ENCODE peak calls at places on chromosomes 5 and 9, in four cellular contexts. Z is IMR-90, P is H9, Q is H1. T is an unnamed sample.

GRCh38 chr5:31585519-31586270 is 53.2 kb upstream of the PDZD2 start:
- DNase-seq in Q (no peak), Z (peak), P (no peak), T (peak)

GRCh38 chr5:56064984-56065383 is 70.2 kb upstream of the IL6ST start:
- DNase-seq in Z (peak), P (no peak), Q (no peak), T (no peak)

GRCh38 chr5:14925326-14925725 is 53.7 kb upstream of the ANKH start:
- DNase-seq in Q (no peak), Z (peak), P (no peak), T (no peak)

GRCh38 chr5:29649321-29649720 is 1544.2 kb upstream of the CDH6 start:
- DNase-seq in P (no peak), Z (no peak), Q (no peak), T (peak)

GRCh38 chr5:132184588-132184987 is 43.1 kb downstream of the P4HA2 start:
- DNase-seq in P (peak), Z (no peak), Q (no peak), T (peak)

GRCh38 chr9:94287877-94288513 is 28.9 kb downstream of the ZNF169 start:
- DNase-seq in P (no peak), Z (no peak), Q (no peak), T (no peak)

GRCh38 chr5:132677191-132677590 is 3.4 kb downstream of the IL4 start:
- DNase-seq in Z (peak), Q (no peak), P (peak), T (peak)

GRCh38 chr5:9370256-9370655 is 175.6 kb downstream of the SEMA5A start:
- DNase-seq in P (no peak), Z (peak), Q (no peak), T (no peak)

GRCh38 chr9:22108581-22109370 is 99.7 kb upstream of the CDKN2B start:
- DNase-seq in Z (peak), P (no peak), Q (no peak), T (no peak)

GRCh38 chr5:11555171-11555570 is 349.1 kb downstream of the CTNND2 start:
- DNase-seq in Z (no peak), P (no peak), Q (no peak), T (no peak)

GRCh38 chr5:36739751-36740221 is 133.4 kb downstream of the SLC1A3 start:
- DNase-seq in P (peak), Z (peak), Q (peak), T (peak)

GRCh38 chr5:74272019-74272775 is 368.3 kb downstream of the ENC1 start:
- DNase-seq in P (peak), Z (peak), Q (peak), T (peak)

GRCh38 chr5:98510111-98510510 is 263.4 kb upstream of the RGMB start:
- DNase-seq in Z (peak), Q (no peak), P (no peak), T (peak)

GRCh38 chr5:76838481-76839261 is 11.1 kb upstream of the S100Z start:
- DNase-seq in Z (peak), Q (no peak), P (no peak), T (peak)

GRCh38 chr5:132746592-132747063 is 598 bp upstream of the CCNI2 start:
- DNase-seq in Z (no peak), Q (no peak), P (no peak), T (peak)

GRCh38 chr5:135979510-135979909 is 24.7 kb upstream of the LECT2 start:
- DNase-seq in Z (peak), P (no peak), Q (no peak), T (no peak)

GRCh38 chr5:39158127-39158593 is 61.2 kb downstream of the FYB1 start:
- DNase-seq in P (no peak), Z (no peak), Q (no peak), T (no peak)

GRCh38 chr9:116737137-116737546 is 50.0 kb downstream of the TRIM32 start:
- DNase-seq in Q (peak), Z (peak), P (peak), T (peak)

GRCh38 chr9:113774968-113775367 is 101.1 kb upstream of the ZNF618 start:
- DNase-seq in Z (no peak), Q (no peak), P (no peak), T (no peak)

GRCh38 chr5:74850016-74850415 is 16.2 kb downstream of the FAM169A start:
- DNase-seq in P (no peak), Z (no peak), Q (no peak), T (no peak)

GRCh38 chr9:10534863-10535262 is 77.9 kb downstream of the PTPRD start:
- DNase-seq in P (no peak), Z (no peak), Q (no peak), T (no peak)

GRCh38 chr5:43631182-43631910 is 28.4 kb downstream of the NNT start:
- DNase-seq in Q (no peak), Z (peak), P (peak), T (peak)

GRCh38 chr9:33852216-33852826 is 35.4 kb downstream of the UBE2R2 start:
- DNase-seq in Q (peak), Z (peak), P (peak), T (peak)

GRCh38 chr9:26975728-26976707 is 19.8 kb downstream of the IFT74 start:
- DNase-seq in P (peak), Q (peak), Z (peak), T (peak)

GRCh38 chr9:3455088-3455487 is 70.7 kb downstream of the RFX3 start:
- DNase-seq in Q (no peak), P (no peak), Z (peak), T (peak)

GRCh38 chr9:128916204-128916603 is 4.6 kb upstream of the PHYHD1 start:
- DNase-seq in Z (no peak), P (no peak), Q (no peak), T (no peak)

GRCh38 chr5:175895701-175896102 is 24.3 kb downstream of the CPLX2 start:
- DNase-seq in Q (no peak), P (no peak), Z (no peak), T (peak)

GRCh38 chr9:135343136-135343535 is 136.4 kb upstream of the PPP1R26 start:
- DNase-seq in P (no peak), Z (no peak), Q (no peak), T (no peak)

GRCh38 chr9:7094052-7094451 is 336.3 kb downstream of the KDM4C start:
- DNase-seq in Z (peak), P (no peak), Q (no peak), T (peak)

GRCh38 chr5:89878140-89878570 is 531.4 kb downstream of the CETN3 start:
- DNase-seq in Q (no peak), P (no peak), Z (peak), T (peak)

GRCh38 chr5:83058718-83059117 is 18.5 kb downstream of the TMEM167A start:
- DNase-seq in Z (no peak), Q (no peak), P (no peak), T (no peak)

GRCh38 chr9:15834541-15834940 is 281.7 kb downstream of the CCDC171 start:
- DNase-seq in P (no peak), Q (no peak), Z (peak), T (no peak)

DNA sequence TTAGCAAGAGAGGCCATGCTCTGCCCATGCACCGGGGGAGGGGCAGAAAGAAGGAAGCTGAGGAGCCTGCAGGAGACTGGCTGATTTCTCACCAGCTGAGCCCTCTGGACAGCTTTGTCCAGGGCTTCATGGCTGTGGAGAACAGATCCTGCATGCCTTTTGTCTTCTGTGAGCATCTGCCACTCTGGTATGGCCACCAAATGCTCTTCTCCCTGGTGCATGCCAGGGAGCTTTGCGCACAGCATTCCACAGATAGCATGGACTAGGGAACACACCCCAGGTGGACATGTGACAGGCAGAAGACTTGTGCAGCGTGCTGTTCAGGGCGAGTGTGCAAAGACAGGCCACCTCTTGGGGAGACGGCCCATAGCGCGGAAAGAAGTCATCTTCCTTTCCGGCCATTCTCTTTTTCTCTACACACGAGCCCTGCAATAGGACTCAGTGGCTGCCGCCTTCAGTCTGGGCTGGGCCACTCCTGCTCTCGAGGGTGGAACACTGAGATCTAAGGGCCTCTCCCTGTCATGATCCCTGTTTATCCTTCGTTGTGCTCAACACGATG is 56.7 kb downstream of the GADD45G start:
- DNase-seq in Q (no peak), P (no peak), Z (no peak), T (no peak)
- H4K8ac ChIP-seq in Q (no peak), P (no peak), Z (no peak), T (no peak)

DNA sequence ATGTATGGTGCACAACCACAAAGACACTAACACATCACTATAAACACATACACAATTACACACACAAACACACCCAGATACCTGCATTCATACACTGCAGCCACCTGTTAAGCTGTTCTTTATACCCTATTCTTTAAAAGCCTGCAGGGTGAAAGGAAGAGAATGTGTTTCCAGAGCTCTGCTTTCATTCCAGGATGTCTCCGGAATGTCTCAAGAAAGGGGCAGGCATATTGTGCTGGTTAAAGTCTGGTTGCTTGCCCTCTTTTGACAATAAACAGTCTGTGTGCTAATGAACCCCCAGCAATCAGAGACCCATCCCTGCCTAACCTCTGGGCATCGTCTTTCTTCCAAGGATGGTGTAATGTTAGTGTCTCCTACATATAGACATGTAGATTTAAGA is 181.6 kb downstream of the EPB41L4A start:
- DNase-seq in Z (no peak), Q (no peak), P (no peak), T (peak)
- H3K56ac ChIP-seq in Z (no peak), Q (no peak), P (no peak), T (no peak)

DNA sequence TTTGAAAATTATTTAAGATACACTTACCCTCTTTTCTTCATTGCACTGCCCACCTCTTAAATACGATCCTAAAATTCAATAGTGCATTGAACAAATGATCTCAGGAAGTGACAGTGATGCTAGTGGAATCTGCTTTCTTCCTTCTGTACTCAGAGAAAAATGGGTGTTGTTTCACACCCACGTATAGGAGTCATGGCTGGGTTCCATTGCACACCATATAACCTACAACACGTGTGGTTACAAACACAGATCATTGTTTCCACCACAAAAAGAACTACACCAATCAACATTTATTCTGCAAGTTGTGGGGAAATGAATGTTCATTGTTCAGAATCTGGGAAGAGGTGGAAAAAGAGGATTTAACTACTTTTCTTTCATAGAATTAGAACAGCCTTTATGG is 275.9 kb downstream of the MAN2A1 start:
- DNase-seq in Q (no peak), Z (no peak), P (no peak), T (no peak)
- H4K8ac ChIP-seq in Q (no peak), Z (no peak), P (no peak), T (no peak)

GRCh38 chr5:110507972-110508371 is 218.5 kb downstream of the TMEM232 start:
- DNase-seq in P (no peak), Z (no peak), Q (no peak), T (no peak)

GRCh38 chr5:110512266-110512665 is 214.2 kb downstream of the TMEM232 start:
- DNase-seq in P (no peak), Z (no peak), Q (no peak), T (no peak)

GRCh38 chr5:110510146-110510545 is 216.3 kb downstream of the TMEM232 start:
- DNase-seq in Z (no peak), P (no peak), Q (no peak), T (no peak)

GRCh38 chr5:110506378-110506777 is 220.1 kb downstream of the TMEM232 start:
- DNase-seq in P (no peak), Q (no peak), Z (no peak), T (no peak)
- H3K56ac ChIP-seq in P (no peak), Q (no peak), Z (no peak), T (no peak)

DNA sequence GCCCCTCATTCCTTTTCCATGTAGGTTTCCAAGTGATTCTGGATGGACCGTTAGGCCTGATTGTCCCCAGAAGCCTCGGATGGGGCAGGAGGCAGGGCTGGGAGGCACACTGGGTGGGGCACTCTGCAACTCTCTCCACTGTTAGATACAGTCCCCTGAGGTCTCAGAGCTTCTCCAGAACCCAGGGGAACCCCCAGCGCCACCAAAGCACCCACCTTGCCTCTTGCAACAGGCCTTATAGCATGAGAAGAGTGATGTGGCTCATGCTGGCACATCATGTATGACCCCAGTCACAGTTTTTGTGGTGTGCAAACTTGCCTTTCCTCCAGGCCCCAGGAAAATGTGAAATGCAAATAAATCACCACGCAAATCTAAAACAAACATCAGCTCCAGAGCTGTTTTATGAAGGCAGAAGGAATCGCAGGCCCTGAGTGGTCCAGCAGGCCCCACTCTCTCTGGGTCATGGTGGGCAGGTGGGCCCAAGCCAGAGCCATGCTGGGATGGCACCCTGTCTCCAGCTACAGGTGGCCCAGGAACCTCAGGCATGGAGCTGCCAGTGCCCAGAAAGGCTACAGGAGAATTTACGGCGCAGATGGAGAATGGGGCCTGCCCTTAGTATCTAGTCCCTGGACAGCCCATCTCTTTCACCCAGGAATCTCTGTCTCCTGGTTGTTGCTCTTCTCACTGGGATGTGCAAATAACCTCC is 36.3 kb upstream of the CDKN2AIPNL start:
- DNase-seq in Q (no peak), Z (no peak), P (no peak), T (no peak)
- H4K8ac ChIP-seq in Q (no peak), Z (no peak), P (no peak), T (no peak)

GRCh38 chr9:78808087-78808486 is 511.2 kb downstream of the PSAT1 start:
- DNase-seq in P (no peak), Q (no peak), Z (no peak), T (no peak)

GRCh38 chr9:78807286-78807685 is 510.4 kb downstream of the PSAT1 start:
- DNase-seq in Q (no peak), Z (no peak), P (no peak), T (no peak)

GRCh38 chr9:78813602-78814180 is 516.8 kb downstream of the PSAT1 start:
- DNase-seq in P (no peak), Q (no peak), Z (no peak), T (no peak)

GRCh38 chr9:78812665-78813064 is 515.7 kb downstream of the PSAT1 start:
- DNase-seq in P (no peak), Z (no peak), Q (no peak), T (no peak)

DNA sequence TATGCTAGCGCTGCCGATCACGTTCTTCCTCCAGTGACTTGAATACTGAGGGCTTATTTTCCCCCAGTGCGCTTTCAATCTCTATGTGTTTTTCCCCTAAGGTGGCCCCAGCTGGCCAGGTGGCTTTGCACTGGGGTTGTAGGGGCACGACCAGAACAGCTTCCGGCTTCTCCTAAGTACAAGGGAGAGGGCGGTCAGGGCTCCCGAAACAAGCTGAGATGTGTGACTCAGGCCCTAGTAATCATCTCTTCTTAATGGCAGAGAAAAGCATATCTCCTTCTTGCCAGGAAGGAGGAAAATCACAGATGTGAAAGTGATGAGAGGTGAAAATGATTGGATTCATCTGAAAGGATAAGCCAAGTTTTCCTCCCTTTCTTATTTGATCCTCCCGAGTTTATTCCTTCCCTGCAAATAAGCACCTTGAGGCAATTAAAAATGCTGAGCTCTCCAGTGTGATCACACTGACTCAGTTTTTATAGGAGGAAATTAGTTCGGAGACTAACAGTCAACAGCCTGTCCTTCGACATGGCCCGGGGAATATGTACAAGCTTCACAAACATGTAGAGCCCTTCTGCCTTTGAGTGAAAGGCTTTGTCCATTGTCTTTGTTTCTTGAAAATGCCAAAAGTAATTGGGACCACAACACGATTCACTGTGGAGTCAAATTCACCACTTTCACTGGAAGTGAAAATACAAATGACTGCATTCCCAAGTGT is 514.8 kb downstream of the PSAT1 start:
- DNase-seq in Q (no peak), P (no peak), Z (peak), T (peak)
- H3K56ac ChIP-seq in Q (no peak), P (no peak), Z (no peak), T (no peak)

T was measured in mesendoderm.